ENCODE peak calls at places on chromosomes 13 and 19, in eight cellular contexts. M is lower lobe of right lung, B is uterus, E is left lung, P is neural progenitor cell, D is ascending aorta, L is pancreas, C is heart right ventricle. R is an unnamed sample.

GRCh38 chr13:50025446-50025845 is 10.2 kb downstream of the KCNRG start:
- DNase-seq in M (no peak), B (no peak), E (no peak), P (no peak), D (no peak), L (no peak), C (no peak), R (no peak)

GRCh38 chr13:43113603-43114002 is 90.2 kb downstream of the DNAJC15 start:
- DNase-seq in M (no peak), B (no peak), E (no peak), P (no peak), D (no peak), L (no peak), C (no peak), R (no peak)

GRCh38 chr19:18193388-18194207 is 580 bp downstream of the MPV17L2 start:
- DNase-seq in M (no peak), B (peak; percentile 34), E (no peak), P (peak; percentile 45), D (no peak), L (peak; percentile 58), C (no peak), R (no peak)

GRCh38 chr13:43799191-43799590 is 12.4 kb upstream of the ENOX1 start:
- DNase-seq in M (no peak), B (no peak), E (no peak), P (no peak), D (no peak), L (no peak), C (no peak), R (no peak)

GRCh38 chr19:57269515-57270250 is 10.6 kb upstream of the ZNF460 start:
- DNase-seq in M (no peak), B (no peak), E (no peak), P (no peak), D (no peak), L (no peak), C (no peak), R (no peak)

GRCh38 chr19:33679696-33680095 is 57.9 kb downstream of the CHST8 start:
- DNase-seq in M (no peak), B (no peak), E (no peak), P (no peak), D (no peak), L (no peak), C (no peak), R (no peak)

GRCh38 chr13:38690231-38690630 is 3.4 kb downstream of the FREM2 start:
- DNase-seq in M (no peak), B (no peak), E (no peak), P (no peak), D (no peak), L (no peak), C (no peak), R (no peak)

GRCh38 chr13:84847107-84847506 is 952.1 kb downstream of the SLITRK6 start:
- DNase-seq in M (no peak), B (no peak), E (no peak), P (no peak), D (no peak), L (no peak), C (no peak), R (no peak)

GRCh38 chr19:3656073-3656746 is 29.6 kb upstream of the CACTIN start:
- DNase-seq in M (no peak), B (no peak), E (no peak), P (no peak), D (no peak), L (no peak), C (no peak), R (no peak)

GRCh38 chr13:73416093-73416492 is 357.3 kb downstream of the KLF5 start:
- DNase-seq in M (no peak), B (no peak), E (no peak), P (peak; percentile 30), D (no peak), L (no peak), C (no peak), R (no peak)

GRCh38 chr19:5997371-5997770 is 19.4 kb upstream of the RANBP3 start:
- DNase-seq in M (no peak), B (no peak), E (no peak), P (peak; percentile 53), D (no peak), L (no peak), C (no peak), R (no peak)

GRCh38 chr13:78689011-78689410 is 30.1 kb upstream of the OBI1 start:
- DNase-seq in M (no peak), B (no peak), E (no peak), P (peak; percentile 36), D (no peak), L (no peak), C (no peak), R (no peak)

GRCh38 chr13:93535256-93535655 is 308.6 kb downstream of the GPC6 start:
- DNase-seq in M (no peak), B (no peak), E (no peak), P (no peak), D (no peak), L (no peak), C (no peak), R (no peak)

GRCh38 chr19:2420490-2420889 is 6.9 kb downstream of the TIMM13 start:
- DNase-seq in M (no peak), B (no peak), E (no peak), P (no peak), D (no peak), L (no peak), C (no peak), R (no peak)

GRCh38 chr19:37999309-38000213 is 92.6 kb downstream of the SIPA1L3 start:
- DNase-seq in M (no peak), B (peak; percentile 20), E (no peak), P (no peak), D (peak; percentile 71), L (no peak), C (peak; percentile 30), R (peak; percentile 43)

GRCh38 chr13:39144941-39145533 is 106.8 kb downstream of the NHLRC3 start:
- DNase-seq in M (no peak), B (peak; percentile 61), E (no peak), P (peak; percentile 82), D (peak; percentile 77), L (peak; percentile 24), C (peak; percentile 15), R (peak; percentile 81)

GRCh38 chr19:11833541-11833940 is 15.0 kb upstream of the ZNF439 start:
- DNase-seq in M (no peak), B (no peak), E (no peak), P (no peak), D (no peak), L (no peak), C (no peak), R (no peak)
- H3K9me3 ChIP-seq in M (peaks cover 38% of the 10 kb centered on the region), B (peaks cover 41% of the 10 kb centered on the region), E (peaks cover 6% of the 10 kb centered on the region), P (peaks cover 44% of the 10 kb centered on the region), D (peaks cover 81% of the 10 kb centered on the region), L (no peaks in the 10 kb centered on the region), C (peaks cover 21% of the 10 kb centered on the region), R (peaks cover 37% of the 10 kb centered on the region)

DNA sequence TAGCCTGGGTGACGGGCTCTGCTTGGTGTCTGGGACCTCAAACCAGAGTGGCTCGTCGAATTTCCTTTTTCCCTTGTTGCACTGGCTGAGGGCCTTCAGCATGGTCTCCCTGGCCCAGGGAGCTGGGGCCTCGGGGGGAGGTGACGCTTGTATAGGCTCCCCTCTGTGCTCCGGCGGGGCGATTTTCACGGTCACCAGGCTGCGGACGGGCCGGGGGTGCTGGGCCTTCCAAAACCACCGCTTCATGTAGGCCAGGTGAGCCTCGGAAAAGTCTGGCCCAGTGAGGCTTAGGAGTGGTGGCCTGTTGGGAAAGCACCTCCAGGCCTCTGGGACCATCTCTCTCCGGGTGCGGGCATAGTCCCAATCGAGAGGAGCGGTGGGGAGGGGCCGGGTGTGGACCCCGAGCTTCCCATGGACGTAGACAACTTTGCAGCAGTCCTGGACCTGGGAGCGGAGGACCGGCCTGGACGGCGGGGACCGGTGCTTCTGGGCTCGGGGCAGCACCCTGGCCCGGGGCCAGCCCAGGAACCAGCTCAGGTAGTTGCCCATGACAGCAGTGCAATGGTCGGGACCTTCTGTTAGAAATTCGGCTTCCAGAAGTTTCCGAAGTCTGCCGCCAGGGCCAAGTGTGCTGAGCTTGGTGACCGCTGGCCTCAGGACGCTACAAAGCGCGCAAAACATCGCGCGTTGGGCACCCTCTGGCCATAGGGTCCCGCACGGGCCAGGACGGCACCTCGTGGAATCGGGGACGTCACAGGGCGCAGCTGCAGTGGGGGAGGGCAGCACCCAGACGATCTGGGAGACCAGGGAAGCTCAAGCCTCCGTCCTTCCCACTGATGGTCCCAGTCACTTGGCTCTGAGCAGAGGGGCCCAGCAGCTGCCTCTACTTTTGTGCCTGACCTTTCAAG is 41.6 kb upstream of the MTUS2 start:
- DNase-seq in M (no peak), B (no peak), E (no peak), P (no peak), D (no peak), L (no peak), C (no peak), R (no peak)
- H3K27me3 ChIP-seq in M (no peaks in the 10 kb centered on the region), B (no peaks in the 10 kb centered on the region), E (no peaks in the 10 kb centered on the region), P (no peaks in the 10 kb centered on the region), D (no peaks in the 10 kb centered on the region), L (no peaks in the 10 kb centered on the region), C (peaks cover 4% of the 10 kb centered on the region), R (no peaks in the 10 kb centered on the region)

GRCh38 chr13:94708031-94708571 is 4.2 kb downstream of the SOX21 start:
- DNase-seq in M (no peak), B (no peak), E (no peak), P (peak; percentile 95), D (no peak), L (no peak), C (no peak), R (no peak)

GRCh38 chr13:94705081-94705751 is 7.1 kb downstream of the SOX21 start:
- DNase-seq in M (no peak), B (no peak), E (no peak), P (peak; percentile 35), D (no peak), L (no peak), C (no peak), R (no peak)

GRCh38 chr13:94706101-94706853 is 6.1 kb downstream of the SOX21 start:
- DNase-seq in M (no peak), B (no peak), E (no peak), P (peak; percentile 73), D (no peak), L (no peak), C (no peak), R (no peak)

GRCh38 chr13:94707400-94708021 is 4.8 kb downstream of the SOX21 start:
- DNase-seq in M (no peak), B (no peak), E (peak; percentile 71), P (peak; percentile 88), D (no peak), L (no peak), C (no peak), R (no peak)

GRCh38 chr13:94706854-94707399 is 5.4 kb downstream of the SOX21 start:
- DNase-seq in M (no peak), B (no peak), E (no peak), P (peak; percentile 96), D (no peak), L (no peak), C (no peak), R (no peak)
- H3K9me3 ChIP-seq in M (no peaks in the 10 kb centered on the region), B (no peaks in the 10 kb centered on the region), E (no peaks in the 10 kb centered on the region), P (no peaks in the 10 kb centered on the region), D (no peaks in the 10 kb centered on the region), L (no peaks in the 10 kb centered on the region), C (no peaks in the 10 kb centered on the region), R (no peaks in the 10 kb centered on the region)

DNA sequence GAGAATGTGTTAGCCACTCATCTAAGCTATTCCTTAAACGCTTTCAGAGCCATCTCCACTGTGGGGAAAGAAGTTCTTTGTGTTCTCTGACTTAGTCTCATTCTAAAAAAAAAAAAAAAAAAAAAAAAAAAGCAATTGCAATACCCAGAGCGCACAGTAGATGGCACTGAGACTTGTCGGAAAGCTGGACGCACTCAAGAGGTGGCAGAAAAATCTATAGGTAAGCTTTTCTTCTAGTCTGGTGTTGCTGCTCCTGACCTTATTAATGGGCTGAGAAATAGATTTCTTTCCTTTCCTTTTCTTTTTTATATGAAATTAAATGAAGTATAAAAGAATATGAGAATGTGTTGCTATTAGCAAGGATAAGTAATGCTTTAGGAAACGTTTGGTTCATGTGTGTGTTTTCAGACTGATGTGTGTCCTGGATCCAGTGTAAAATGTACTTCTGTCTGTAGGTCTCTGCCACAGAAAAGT is 4.7 kb upstream of the GJB2 start:
- DNase-seq in M (no peak), B (no peak), E (no peak), P (peak; percentile 65), D (no peak), L (no peak), C (no peak), R (no peak)
- H3K27me3 ChIP-seq in M (peaks cover 47% of the 10 kb centered on the region), B (no peaks in the 10 kb centered on the region), E (peaks cover 38% of the 10 kb centered on the region), P (peaks cover 56% of the 10 kb centered on the region), D (peaks cover 17% of the 10 kb centered on the region), L (no peaks in the 10 kb centered on the region), C (peaks cover 48% of the 10 kb centered on the region), R (no peaks in the 10 kb centered on the region)